ENCODE peak calls at places on chromosomes 2 and 18, in five cellular contexts. S is HepG2, O is GM12878, V is H1, E is K562. T is an unnamed sample.

GRCh38 chr2:151251012-151251411 is 10.7 kb downstream of the RBM43 start:
- DNase-seq in S (no peak), O (no peak), V (no peak), E (no peak), T (no peak)

GRCh38 chr2:134276381-134277172 is 22.7 kb downstream of the MGAT5 start:
- DNase-seq in S (no peak), O (no peak), V (no peak), E (no peak), T (no peak)

GRCh38 chr2:143336719-143337210 is 207.5 kb downstream of the ARHGAP15 start:
- DNase-seq in S (no peak), O (no peak), V (no peak), E (no peak), T (no peak)

GRCh38 chr2:13193900-13194299 is 477.2 kb downstream of the TRIB2 start:
- DNase-seq in S (peak), O (peak), V (no peak), E (no peak), T (no peak)

GRCh38 chr2:60549250-60550150 is 4.0 kb downstream of the BCL11A start:
- DNase-seq in S (no peak), O (no peak), V (peak), E (no peak), T (peak)

GRCh38 chr2:9336209-9336533 is 87.2 kb downstream of the ITGB1BP1 start:
- DNase-seq in S (peak), O (peak), V (no peak), E (peak), T (no peak)

GRCh38 chr2:104853401-104853925 is 452 bp upstream of the POU3F3 start:
- DNase-seq in S (no peak), O (no peak), V (no peak), E (no peak), T (no peak)

GRCh38 chr2:118763797-118764196 is 83.7 kb downstream of the EN1 start:
- DNase-seq in S (peak), O (no peak), V (peak), E (no peak), T (peak)

GRCh38 chr2:176283268-176283667 is 14.0 kb downstream of the MTX2 start:
- DNase-seq in S (no peak), O (no peak), V (no peak), E (no peak), T (no peak)

GRCh38 chr2:1590611-1591460 is 153.5 kb downstream of the PXDN start:
- DNase-seq in S (no peak), O (no peak), V (peak), E (no peak), T (peak)

GRCh38 chr18:48950536-48951447 is at the start of gene SMAD7:
- DNase-seq in S (no peak), O (no peak), V (no peak), E (no peak), T (no peak)

GRCh38 chr2:240629968-240630770 is 4.9 kb downstream of the GPR35 start:
- DNase-seq in S (no peak), O (no peak), V (no peak), E (no peak), T (no peak)

GRCh38 chr2:37324536-37324785 is 172 bp downstream of the PRKD3 start:
- DNase-seq in S (peak), O (no peak), V (no peak), E (no peak), T (peak)

GRCh38 chr2:184316911-184317310 is 281.4 kb upstream of the ZNF804A start:
- DNase-seq in S (no peak), O (no peak), V (no peak), E (no peak), T (no peak)

GRCh38 chr2:12665334-12665733 is 51.4 kb upstream of the TRIB2 start:
- DNase-seq in S (no peak), O (no peak), V (no peak), E (no peak), T (no peak)

GRCh38 chr2:16546128-16546754 is 119.4 kb downstream of the CYRIA start:
- DNase-seq in S (peak), O (no peak), V (no peak), E (peak), T (peak)

GRCh38 chr2:119255760-119256573 is 32.3 kb downstream of the STEAP3 start:
- DNase-seq in S (peak), O (no peak), V (no peak), E (peak), T (no peak)

GRCh38 chr2:187532333-187533120 is 21.7 kb downstream of the TFPI start:
- DNase-seq in S (no peak), O (no peak), V (no peak), E (no peak), T (no peak)

GRCh38 chr18:12849548-12849947 is 34.5 kb downstream of the PTPN2 start:
- DNase-seq in S (no peak), O (no peak), V (no peak), E (no peak), T (no peak)

GRCh38 chr2:107108556-107108955 is 222.6 kb upstream of the ST6GAL2 start:
- DNase-seq in S (no peak), O (no peak), V (no peak), E (no peak), T (no peak)

GRCh38 chr2:182951948-182952663 is 85.7 kb upstream of the FRZB start:
- DNase-seq in S (no peak), O (no peak), V (no peak), E (no peak), T (no peak)

GRCh38 chr2:132374961-132375360 is 41.6 kb upstream of the GPR39 start:
- DNase-seq in S (no peak), O (no peak), V (no peak), E (no peak), T (no peak)

GRCh38 chr2:19235308-19235707 is 123.1 kb downstream of the OSR1 start:
- DNase-seq in S (no peak), O (no peak), V (no peak), E (no peak), T (no peak)

GRCh38 chr2:178553047-178553446 is 72.8 kb downstream of the PLEKHA3 start:
- DNase-seq in S (no peak), O (no peak), V (no peak), E (no peak), T (no peak)

GRCh38 chr2:58448065-58448507 is 207.0 kb upstream of the FANCL start:
- DNase-seq in S (peak), O (peak), V (peak), E (peak), T (peak)

GRCh38 chr18:59052965-59053960 is 86.4 kb upstream of the SEC11C start:
- DNase-seq in S (no peak), O (no peak), V (no peak), E (no peak), T (no peak)

GRCh38 chr18:50870138-50870845 is 8.6 kb upstream of the ME2 start:
- DNase-seq in S (no peak), O (no peak), V (no peak), E (no peak), T (no peak)

GRCh38 chr2:75428627-75429026 is 132.1 kb downstream of the EVA1A start:
- DNase-seq in S (no peak), O (peak), V (no peak), E (no peak), T (no peak)

GRCh38 chr2:75431757-75432156 is 129.0 kb downstream of the EVA1A start:
- DNase-seq in S (no peak), O (peak), V (no peak), E (no peak), T (no peak)

GRCh38 chr2:75431276-75431675 is 129.5 kb downstream of the EVA1A start:
- DNase-seq in S (no peak), O (peak), V (no peak), E (no peak), T (no peak)

GRCh38 chr2:75429036-75429435 is 131.7 kb downstream of the EVA1A start:
- DNase-seq in S (no peak), O (no peak), V (no peak), E (no peak), T (no peak)

GRCh38 chr2:75432761-75433361 is 127.9 kb downstream of the EVA1A start:
- DNase-seq in S (no peak), O (peak), V (no peak), E (no peak), T (no peak)
- TF ChIP-seq USF2 in S (no peak), O (no peak), V (no peak), E (no peak), T (no peak)

GRCh38 chr2:69514836-69515235 is 77.6 kb upstream of the NFU1 start:
- DNase-seq in S (no peak), O (no peak), V (no peak), E (no peak), T (no peak)

GRCh38 chr2:69512446-69512845 is 75.2 kb upstream of the NFU1 start:
- DNase-seq in S (no peak), O (no peak), V (no peak), E (no peak), T (no peak)

GRCh38 chr2:69510204-69510603 is 73.0 kb upstream of the NFU1 start:
- DNase-seq in S (no peak), O (no peak), V (no peak), E (no peak), T (no peak)

GRCh38 chr2:69517410-69517809 is 80.2 kb upstream of the NFU1 start:
- DNase-seq in S (no peak), O (no peak), V (no peak), E (no peak), T (no peak)

GRCh38 chr2:69514406-69514805 is 77.2 kb upstream of the NFU1 start:
- DNase-seq in S (no peak), O (no peak), V (no peak), E (no peak), T (peak)
- TF ChIP-seq ATF2 in S (no peak), O (no peak), V (no peak), E (no peak), T (no peak)

GRCh38 chr2:55239656-55240222 is 7.3 kb downstream of the RPS27A start:
- DNase-seq in S (peak), O (no peak), V (no peak), E (no peak), T (no peak)
- TF ChIP-seq USF2 in S (no peak), O (no peak), V (no peak), E (no peak), T (no peak)

GRCh38 chr2:206647985-206648384 is 5.7 kb downstream of the FAM237A start:
- DNase-seq in S (no peak), O (no peak), V (no peak), E (no peak), T (no peak)

GRCh38 chr2:206639636-206640035 is 2.7 kb upstream of the FAM237A start:
- DNase-seq in S (no peak), O (no peak), V (no peak), E (no peak), T (no peak)

GRCh38 chr2:206642075-206643025 is at the start of gene FAM237A:
- DNase-seq in S (peak), O (no peak), V (peak), E (peak), T (peak)
- TF ChIP-seq ATF2 in S (no peak), O (no peak), V (no peak), E (no peak), T (no peak)